ENCODE peak calls at places on chromosome 2, in four cellular contexts. E, V, M and A are unnamed samples.

GRCh38 chr2:47002480-47003381 is 87.1 kb upstream of the MCFD2 start:
- DNase-seq in E (no peak), V (no peak), M (no peak), A (no peak)

GRCh38 chr2:226978300-226978699 is 142.4 kb downstream of the RHBDD1 start:
- DNase-seq in E (no peak), V (no peak), M (no peak), A (no peak)

GRCh38 chr2:194674043-194674442 is 983.0 kb upstream of the SLC39A10 start:
- DNase-seq in E (no peak), V (no peak), M (no peak), A (no peak)

GRCh38 chr2:111037136-111037535 is 83.6 kb upstream of the BCL2L11 start:
- DNase-seq in E (peak), V (no peak), M (no peak), A (peak)

GRCh38 chr2:9460441-9461017 is 13.8 kb upstream of the IAH1 start:
- DNase-seq in E (no peak), V (no peak), M (no peak), A (no peak)

GRCh38 chr2:140892429-140892828 is 1238.4 kb downstream of the LRP1B start:
- DNase-seq in E (no peak), V (no peak), M (no peak), A (no peak)

GRCh38 chr2:135904590-135904989 is 28.3 kb upstream of the MCM6 start:
- DNase-seq in E (no peak), V (no peak), M (peak), A (no peak)

GRCh38 chr2:226915846-226916360 is 80.0 kb downstream of the RHBDD1 start:
- DNase-seq in E (no peak), V (no peak), M (no peak), A (no peak)

GRCh38 chr2:84846732-84847131 is 34.2 kb downstream of the TRABD2A start:
- DNase-seq in E (no peak), V (no peak), M (no peak), A (no peak)

GRCh38 chr2:58448065-58448507 is 207.0 kb upstream of the FANCL start:
- DNase-seq in E (peak), V (peak), M (peak), A (peak)

GRCh38 chr2:75277111-75277510 is 77.8 kb upstream of the TACR1 start:
- DNase-seq in E (no peak), V (no peak), M (no peak), A (no peak)

GRCh38 chr2:26168785-26169184 is 4.1 kb upstream of the GAREM2 start:
- DNase-seq in E (no peak), V (no peak), M (no peak), A (no peak)

GRCh38 chr2:165877565-165878550 is 75.7 kb downstream of the TTC21B start:
- DNase-seq in E (no peak), V (no peak), M (peak), A (peak)

GRCh38 chr2:132620115-132620514 is 49.9 kb downstream of the LYPD1 start:
- DNase-seq in E (no peak), V (no peak), M (no peak), A (no peak)

GRCh38 chr2:84899181-84899580 is 6.3 kb upstream of the TMSB10 start:
- DNase-seq in E (no peak), V (no peak), M (no peak), A (no peak)

GRCh38 chr2:168147858-168148794 is 99.3 kb downstream of the STK39 start:
- DNase-seq in E (no peak), V (no peak), M (no peak), A (no peak)

GRCh38 chr2:68414862-68415261 is 49.8 kb downstream of the PLEK start:
- DNase-seq in E (no peak), V (no peak), M (no peak), A (no peak)

GRCh38 chr2:160007111-160007510 is 55.3 kb downstream of the PLA2R1 start:
- DNase-seq in E (no peak), V (no peak), M (no peak), A (no peak)

GRCh38 chr2:114714316-114714715 is 271.9 kb downstream of the DPP10 start:
- DNase-seq in E (no peak), V (no peak), M (no peak), A (no peak)

GRCh38 chr2:193476171-193476800 is 1281.6 kb upstream of the TMEFF2 start:
- DNase-seq in E (no peak), V (no peak), M (no peak), A (no peak)

GRCh38 chr2:201821080-201821479 is 14.7 kb downstream of the CDK15 start:
- DNase-seq in E (no peak), V (no peak), M (no peak), A (no peak)

GRCh38 chr2:7904319-7904718 is 777.5 kb upstream of the ID2 start:
- DNase-seq in E (no peak), V (no peak), M (no peak), A (no peak)

GRCh38 chr2:222547108-222547507 is 108.8 kb downstream of the FARSB start:
- DNase-seq in E (no peak), V (no peak), M (no peak), A (no peak)

GRCh38 chr2:207143474-207144190 is 22.1 kb downstream of the KLF7 start:
- DNase-seq in E (no peak), V (peak), M (no peak), A (no peak)

GRCh38 chr2:121128741-121129659 is 156.0 kb downstream of the TFCP2L1 start:
- DNase-seq in E (no peak), V (peak), M (no peak), A (no peak)

GRCh38 chr2:66940082-66940481 is 457.1 kb upstream of the ETAA1 start:
- DNase-seq in E (no peak), V (no peak), M (no peak), A (no peak)

GRCh38 chr2:204491528-204491927 is 53.7 kb upstream of the PARD3B start:
- DNase-seq in E (no peak), V (no peak), M (no peak), A (no peak)

GRCh38 chr2:10584242-10584753 is 105.5 kb downstream of the NOL10 start:
- DNase-seq in E (no peak), V (no peak), M (no peak), A (no peak)

GRCh38 chr2:11270891-11271290 is 73.5 kb downstream of the ROCK2 start:
- DNase-seq in E (no peak), V (no peak), M (no peak), A (no peak)

GRCh38 chr2:212520340-212520739 is 18.3 kb downstream of the ERBB4 start:
- DNase-seq in E (no peak), V (no peak), M (no peak), A (no peak)

GRCh38 chr2:39938035-39938835 is 159.2 kb upstream of the THUMPD2 start:
- DNase-seq in E (no peak), V (no peak), M (peak), A (no peak)

GRCh38 chr2:24913896-24914295 is 6.1 kb downstream of the ADCY3 start:
- DNase-seq in E (no peak), V (no peak), M (no peak), A (no peak)

GRCh38 chr2:14626873-14627272 is 5.6 kb upstream of the LRATD1 start:
- DNase-seq in E (no peak), V (no peak), M (no peak), A (no peak)

GRCh38 chr2:66443183-66443976 is 8.5 kb downstream of the MEIS1 start:
- DNase-seq in E (no peak), V (no peak), M (no peak), A (no peak)

GRCh38 chr2:179049546-179050311 is at the start of gene CCDC141:
- DNase-seq in E (peak), V (peak), M (no peak), A (peak)

GRCh38 chr2:67876176-67876575 is 186.6 kb downstream of the C1D start:
- DNase-seq in E (no peak), V (no peak), M (no peak), A (no peak)

GRCh38 chr2:37318401-37318800 is 6.2 kb downstream of the PRKD3 start:
- DNase-seq in E (peak), V (no peak), M (peak), A (peak)

GRCh38 chr2:224221455-224221913 is 180.4 kb downstream of the FAM124B start:
- DNase-seq in E (no peak), V (no peak), M (peak), A (no peak)

DNA sequence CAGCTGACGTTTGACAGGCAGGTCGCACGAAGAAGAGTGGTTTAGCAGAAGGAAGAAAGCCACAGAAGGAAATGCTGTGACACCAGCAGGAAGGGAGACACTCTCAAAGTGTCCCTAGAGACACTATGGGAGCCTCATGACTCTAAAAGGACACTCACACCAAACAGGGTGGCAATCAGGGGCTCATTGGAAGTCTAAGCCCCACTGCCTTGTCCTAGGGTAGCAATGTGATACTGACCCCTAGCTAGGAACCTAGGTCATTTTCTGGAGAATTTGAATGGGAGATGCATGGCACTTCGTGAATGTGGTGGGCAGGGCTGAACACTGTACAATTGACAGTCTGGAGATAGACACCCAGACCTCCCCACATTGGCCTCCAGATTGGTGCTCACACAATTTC is 385.0 kb downstream of the EIPR1 start:
- DNase-seq in E (no peak), V (no peak), M (no peak), A (no peak)
- TF ChIP-seq CTCF in E (no peak), V (no peak), M (no peak), A (no peak)

GRCh38 chr2:238567996-238568395 is 141.3 kb downstream of the ASB1 start:
- DNase-seq in E (no peak), V (no peak), M (no peak), A (no peak)
- TF ChIP-seq CTCF in E (no peak), V (no peak), M (no peak), A (no peak)

DNA sequence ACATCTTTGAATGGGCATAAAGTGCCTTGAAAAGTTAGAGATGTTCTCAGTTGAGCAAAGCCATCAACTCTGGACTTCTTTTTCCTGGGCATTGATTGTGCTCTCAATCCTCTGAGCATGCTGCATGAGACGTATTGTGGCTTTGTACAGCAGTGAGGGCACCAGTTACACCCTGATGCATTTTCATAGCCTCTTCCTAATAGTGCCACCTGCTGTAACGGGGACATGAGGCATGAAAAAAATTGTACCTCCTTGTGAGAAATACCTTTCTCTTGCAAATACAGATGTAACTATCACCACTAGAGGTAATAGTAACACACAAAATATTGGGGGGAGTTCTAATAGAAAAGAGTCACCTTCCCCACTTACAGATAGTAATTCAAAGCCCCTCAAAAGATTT is 697.5 kb downstream of the TMEM182 start:
- DNase-seq in E (no peak), V (no peak), M (no peak), A (no peak)
- TF ChIP-seq CTCF in E (no peak), V (no peak), M (no peak), A (no peak)

GRCh38 chr2:241726459-241726858 is 8.0 kb upstream of the D2HGDH start:
- DNase-seq in E (no peak), V (no peak), M (no peak), A (no peak)

GRCh38 chr2:241724975-241725870 is 9.2 kb upstream of the D2HGDH start:
- DNase-seq in E (no peak), V (no peak), M (no peak), A (no peak)

GRCh38 chr2:241722896-241723454 is 11.5 kb upstream of the D2HGDH start:
- DNase-seq in E (peak), V (no peak), M (no peak), A (no peak)

GRCh38 chr2:241721852-241722251 is 12.6 kb upstream of the D2HGDH start:
- DNase-seq in E (peak), V (no peak), M (no peak), A (no peak)

GRCh38 chr2:241724259-241724974 is 10.0 kb upstream of the D2HGDH start:
- DNase-seq in E (peak), V (no peak), M (no peak), A (no peak)
- TF ChIP-seq CTCF in E (no peak), V (no peak), M (no peak), A (no peak)

DNA sequence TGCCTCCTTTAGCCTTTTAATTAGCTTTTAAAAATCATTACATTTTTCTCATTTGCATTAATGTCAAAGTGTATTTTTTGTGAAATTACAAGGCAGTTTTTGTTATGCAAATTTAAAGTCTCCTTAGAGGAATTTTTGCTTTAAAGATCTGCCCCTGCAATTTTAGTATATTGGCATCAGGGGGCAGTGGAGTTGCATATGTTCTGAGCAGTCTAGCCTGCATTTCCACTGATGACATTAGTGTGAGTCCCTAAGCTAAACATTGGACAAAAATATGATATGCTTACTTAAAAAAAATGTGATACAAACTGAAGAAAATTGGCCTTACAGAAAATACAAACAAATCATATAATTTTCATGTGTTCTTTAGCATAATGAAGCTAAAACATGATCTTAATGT is 426.5 kb downstream of the SLC4A3 start:
- DNase-seq in E (no peak), V (no peak), M (no peak), A (no peak)
- TF ChIP-seq CTCF in E (no peak), V (no peak), M (peak), A (no peak)

GRCh38 chr2:69720404-69720803 is 21.5 kb upstream of the ANXA4 start:
- DNase-seq in E (no peak), V (no peak), M (no peak), A (no peak)
- TF ChIP-seq CTCF in E (no peak), V (no peak), M (peak), A (peak)

GRCh38 chr2:134491796-134492441 is 226.9 kb downstream of the TMEM163 start:
- DNase-seq in E (no peak), V (no peak), M (no peak), A (no peak)
- TF ChIP-seq CTCF in E (no peak), V (no peak), M (no peak), A (no peak)